ENCODE peak calls at places on chromosomes 12 and 14, in eight cellular contexts. H is stomach, B is RPMI7951, Z is AG20443, K is spleen, D is right atrium auricular region, J is ELR, Q is GM20000. R is an unnamed sample.

GRCh38 chr12:26121323-26121740 is 3.5 kb downstream of the BHLHE41 start:
- DNase-seq in H (no peak), B (no peak), Z (no peak), K (no peak), D (no peak), J (no peak), Q (no peak), R (no peak)

GRCh38 chr12:64459388-64460024 is 7.6 kb downstream of the TBK1 start:
- DNase-seq in H (no peak), B (peak), Z (peak), K (peak), D (no peak), J (no peak), Q (no peak), R (no peak)

GRCh38 chr12:23611320-23611719 is 338.1 kb downstream of the SOX5 start:
- DNase-seq in H (no peak), B (no peak), Z (no peak), K (no peak), D (no peak), J (no peak), Q (no peak), R (no peak)

GRCh38 chr12:76270657-76271358 is 77.4 kb downstream of the BBS10 start:
- DNase-seq in H (no peak), B (peak), Z (no peak), K (no peak), D (no peak), J (no peak), Q (no peak), R (no peak)

GRCh38 chr12:128861226-128862016 is 8.1 kb downstream of the GLT1D1 start:
- DNase-seq in H (no peak), B (no peak), Z (no peak), K (no peak), D (no peak), J (no peak), Q (no peak), R (no peak)

GRCh38 chr12:11834104-11834812 is 184.8 kb downstream of the ETV6 start:
- DNase-seq in H (no peak), B (peak), Z (no peak), K (no peak), D (no peak), J (peak), Q (no peak), R (no peak)

GRCh38 chr14:93045965-93046695 is 69.6 kb downstream of the ITPK1 start:
- DNase-seq in H (no peak), B (peak), Z (peak), K (peak), D (no peak), J (peak), Q (no peak), R (no peak)

GRCh38 chr12:11710906-11711305 is 61.4 kb downstream of the ETV6 start:
- DNase-seq in H (no peak), B (no peak), Z (no peak), K (no peak), D (no peak), J (no peak), Q (no peak), R (no peak)

GRCh38 chr14:87049886-87050820 is 942.8 kb downstream of the GALC start:
- DNase-seq in H (no peak), B (no peak), Z (peak), K (no peak), D (no peak), J (peak), Q (no peak), R (no peak)

GRCh38 chr14:56099081-56099797 is 19.0 kb upstream of the PELI2 start:
- DNase-seq in H (no peak), B (no peak), Z (no peak), K (no peak), D (no peak), J (no peak), Q (no peak), R (no peak)

GRCh38 chr14:75224561-75224960 is 48.1 kb upstream of the TMED10 start:
- DNase-seq in H (no peak), B (no peak), Z (no peak), K (no peak), D (no peak), J (peak), Q (no peak), R (no peak)

GRCh38 chr12:91434081-91434480 is 251.5 kb upstream of the DCN start:
- DNase-seq in H (no peak), B (no peak), Z (no peak), K (no peak), D (no peak), J (no peak), Q (no peak), R (no peak)